ENCODE peak calls at places on chromosomes 6 and 20, in six cellular contexts. U is H9, K is IMR-90, V is neuronal stem cell, S is trophoblast cell, E is H1. T is an unnamed sample.

GRCh38 chr20:8481636-8482035 is 349.6 kb downstream of the PLCB1 start:
- DNase-seq in U (no peak), K (peak; percentile 54), V (no peak), S (no peak), E (no peak), T (no peak)

GRCh38 chr6:2179950-2180349 is 65.5 kb downstream of the GMDS start:
- DNase-seq in U (no peak), K (peak; percentile 29), V (no peak), S (peak; percentile 66), E (no peak), T (no peak)

GRCh38 chr20:57176842-57177241 is 89.6 kb downstream of the BMP7 start:
- DNase-seq in U (no peak), K (no peak), V (no peak), S (no peak), E (no peak), T (no peak)

GRCh38 chr20:50681359-50682064 is 9.8 kb downstream of the RIPOR3 start:
- DNase-seq in U (no peak), K (no peak), V (no peak), S (no peak), E (no peak), T (no peak)

GRCh38 chr6:125009578-125009977 is 47.3 kb downstream of the RNF217 start:
- DNase-seq in U (no peak), K (peak; percentile 62), V (no peak), S (peak; percentile 3), E (no peak), T (no peak)

GRCh38 chr20:19975436-19975799 is 41.7 kb upstream of the NAA20 start:
- DNase-seq in U (no peak), K (peak; percentile 54), V (no peak), S (no peak), E (no peak), T (no peak)

GRCh38 chr6:134529921-134530320 is 212.0 kb upstream of the SGK1 start:
- DNase-seq in U (no peak), K (peak; percentile 48), V (no peak), S (peak; percentile 86), E (no peak), T (no peak)

GRCh38 chr20:58131111-58131510 is 97.3 kb downstream of the ANKRD60 start:
- DNase-seq in U (peak; percentile 38), K (no peak), V (peak; percentile 17), S (no peak), E (no peak), T (peak; percentile 32)

GRCh38 chr6:147248859-147249258 is 44.6 kb downstream of the STXBP5 start:
- DNase-seq in U (peak; percentile 38), K (no peak), V (no peak), S (no peak), E (no peak), T (peak; percentile 63)

GRCh38 chr20:36855241-36855657 is 20.7 kb upstream of the TLDC2 start:
- DNase-seq in U (no peak), K (no peak), V (no peak), S (no peak), E (no peak), T (no peak)

GRCh38 chr6:149938571-149939462 is 3.0 kb upstream of the ULBP2 start:
- DNase-seq in U (no peak), K (no peak), V (no peak), S (peak; percentile 19), E (no peak), T (no peak)

GRCh38 chr20:36784900-36785299 is 11.3 kb upstream of the DSN1 start:
- DNase-seq in U (no peak), K (peak; percentile 39), V (no peak), S (no peak), E (no peak), T (no peak)

GRCh38 chr6:99151634-99152344 is 197.7 kb downstream of the FAXC start:
- DNase-seq in U (peak; percentile 78), K (peak; percentile 28), V (peak; percentile 42), S (peak; percentile 70), E (peak; percentile 33), T (peak; percentile 76)

GRCh38 chr6:119575721-119576120 is 226.2 kb upstream of the MAN1A1 start:
- DNase-seq in U (no peak), K (peak; percentile 52), V (no peak), S (no peak), E (no peak), T (no peak)

GRCh38 chr6:108145639-108146038 is 20.2 kb upstream of the NR2E1 start:
- DNase-seq in U (peak; percentile 30), K (no peak), V (no peak), S (no peak), E (no peak), T (no peak)

GRCh38 chr20:49981218-49982071 is 1.3 kb upstream of the SNAI1 start:
- DNase-seq in U (no peak), K (no peak), V (no peak), S (no peak), E (no peak), T (no peak)

GRCh38 chr6:56456785-56457184 is 185.9 kb downstream of the DST start:
- DNase-seq in U (no peak), K (no peak), V (no peak), S (no peak), E (no peak), T (no peak)

DNA sequence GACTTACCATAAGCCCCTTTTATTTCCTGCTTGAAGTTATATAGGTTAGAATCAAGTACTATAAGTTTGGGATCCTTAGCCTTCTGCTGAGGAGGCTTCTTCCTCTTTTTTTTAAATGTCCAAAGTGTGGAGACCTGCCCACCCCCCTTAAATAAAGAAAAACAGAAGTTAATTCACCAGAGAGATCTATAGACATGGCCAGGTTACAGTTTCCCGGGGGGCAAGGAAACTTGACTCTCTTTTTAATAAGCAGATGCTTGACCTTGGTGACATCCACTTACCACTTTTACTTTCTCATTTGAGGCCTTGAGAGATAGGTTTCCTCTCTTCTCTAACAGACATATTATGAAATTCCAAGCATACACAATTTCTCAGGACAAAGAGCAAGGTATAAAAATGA is 88.3 kb downstream of the BMP2 start:
- DNase-seq in U (no peak), K (no peak), V (no peak), S (no peak), E (no peak), T (no peak)
- H3K18ac ChIP-seq in U (no peak overlapping the region), K (no peak overlapping the region), V (no peak overlapping the region), S (no peak overlapping the region), E (no peak overlapping the region), T (no peak overlapping the region)

GRCh38 chr6:24720131-24720603 is 1.2 kb upstream of the C6orf62 start:
- DNase-seq in U (peak; percentile 30), K (peak; percentile 28), V (peak; percentile 32), S (peak; percentile 76), E (no peak), T (peak; percentile 61)
- H3K18ac ChIP-seq in U (peak overlapping the region; percentile 91), K (peak overlapping the region; percentile 86), V (peak overlapping the region; percentile 94), S (peak overlapping the region; percentile 99), E (peak overlapping the region; percentile 62), T (peak overlapping the region; percentile 94)

GRCh38 chr6:116450769-116451740 is 10.1 kb upstream of the CALHM6 start:
- DNase-seq in U (no peak), K (no peak), V (no peak), S (peak; percentile 92), E (no peak), T (no peak)
- H3K18ac ChIP-seq in U (no peak overlapping the region), K (peak overlapping the region; percentile 2), V (no peak overlapping the region), S (no peak overlapping the region), E (no peak overlapping the region), T (no peak overlapping the region)

DNA sequence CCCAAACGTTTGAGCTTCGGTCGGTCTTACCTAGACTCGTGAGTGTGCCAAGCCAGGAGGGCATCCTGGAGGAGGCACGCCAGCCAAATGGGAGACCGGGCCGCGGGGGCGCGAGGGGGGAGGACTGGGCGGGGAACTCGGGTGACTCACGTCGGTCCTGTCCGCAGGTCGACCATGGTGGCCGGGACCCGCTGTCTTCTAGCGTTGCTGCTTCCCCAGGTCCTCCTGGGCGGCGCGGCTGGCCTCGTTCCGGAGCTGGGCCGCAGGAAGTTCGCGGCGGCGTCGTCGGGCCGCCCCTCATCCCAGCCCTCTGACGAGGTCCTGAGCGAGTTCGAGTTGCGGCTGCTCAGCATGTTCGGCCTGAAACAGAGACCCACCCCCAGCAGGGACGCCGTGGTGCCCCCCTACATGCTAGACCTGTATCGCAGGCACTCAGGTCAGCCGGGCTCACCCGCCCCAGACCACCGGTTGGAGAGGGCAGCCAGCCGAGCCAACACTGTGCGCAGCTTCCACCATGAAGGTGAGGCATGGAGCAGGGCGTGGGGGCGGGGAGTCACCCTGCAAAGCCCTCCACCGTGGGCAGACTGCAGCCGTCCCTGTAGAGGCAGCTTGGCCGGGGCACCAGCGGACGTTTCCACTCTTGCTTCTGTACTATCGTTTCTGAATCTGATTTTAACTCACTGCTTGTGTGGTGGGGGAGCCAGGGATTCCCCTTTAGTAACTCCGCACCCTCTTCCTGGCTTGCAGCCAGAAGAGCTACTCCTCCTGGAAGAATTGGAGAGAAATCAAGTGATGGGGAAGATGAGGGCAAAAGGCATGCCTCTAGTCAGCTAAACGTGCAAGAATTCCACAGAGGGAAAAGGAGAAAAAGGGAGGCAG is 2.7 kb downstream of the BMP2 start:
- DNase-seq in U (peak; percentile 65), K (no peak), V (peak; percentile 42), S (no peak), E (no peak), T (peak; percentile 82)
- H3K18ac ChIP-seq in U (no peak overlapping the region), K (no peak overlapping the region), V (peak overlapping the region; percentile 94), S (no peak overlapping the region), E (peak overlapping the region; percentile 24), T (peak overlapping the region; percentile 25)

DNA sequence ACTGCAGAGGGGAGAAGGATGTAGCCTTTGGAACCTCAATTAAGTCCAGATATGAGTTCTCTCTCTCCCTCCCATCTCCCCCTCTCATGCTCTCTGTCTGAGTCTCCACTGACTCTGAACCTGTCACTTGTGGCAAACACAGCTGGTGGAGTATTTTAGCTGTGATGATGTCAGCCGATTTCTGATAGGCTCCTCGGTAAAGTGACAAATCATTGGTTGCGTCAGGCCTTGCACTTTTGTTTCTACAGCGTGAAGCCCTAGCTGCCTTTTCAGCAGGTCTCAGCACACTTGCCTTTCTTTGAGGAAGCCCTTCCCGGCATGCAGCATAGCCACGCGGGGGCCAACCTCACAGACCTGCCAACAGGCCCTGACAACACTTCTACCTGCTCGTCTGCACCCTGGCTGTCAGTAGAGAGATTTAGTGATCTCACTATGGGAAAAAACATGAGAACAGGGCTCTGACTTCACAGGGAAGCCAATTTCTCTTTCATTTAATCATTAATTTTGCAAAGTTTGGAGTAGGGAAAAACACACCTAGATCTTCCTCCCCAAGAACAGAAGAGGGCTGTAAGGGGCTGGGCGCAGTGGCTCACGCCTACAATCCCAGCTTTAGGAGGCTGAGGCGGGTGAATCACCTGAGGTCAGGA is 84.4 kb downstream of the GMPR start:
- DNase-seq in U (peak; percentile 59), K (peak; percentile 99), V (no peak), S (peak; percentile 53), E (no peak), T (peak; percentile 87)
- H3K18ac ChIP-seq in U (no peak overlapping the region), K (no peak overlapping the region), V (no peak overlapping the region), S (no peak overlapping the region), E (no peak overlapping the region), T (no peak overlapping the region)

DNA sequence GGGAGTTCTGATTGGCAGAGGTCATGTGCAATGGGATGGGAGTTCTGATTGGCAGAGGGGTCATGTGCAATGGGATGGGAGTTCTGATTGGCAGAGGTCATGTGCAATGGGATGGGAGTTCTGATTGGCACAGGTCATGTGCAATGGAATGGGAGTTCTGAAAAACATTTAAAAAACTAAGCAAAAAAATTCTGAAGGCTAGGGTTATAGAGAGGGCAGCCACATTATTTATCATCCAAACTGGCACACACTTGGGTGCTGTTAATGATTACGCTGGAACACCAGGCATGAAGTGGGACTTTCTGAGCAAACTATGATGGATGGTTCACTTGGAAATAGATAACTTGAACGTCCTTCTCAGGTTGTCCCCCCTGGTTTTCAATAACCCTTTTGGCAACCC is 187.9 kb upstream of the FOXQ1 start:
- DNase-seq in U (no peak), K (no peak), V (no peak), S (no peak), E (no peak), T (no peak)
- H3K18ac ChIP-seq in U (no peak overlapping the region), K (no peak overlapping the region), V (no peak overlapping the region), S (no peak overlapping the region), E (no peak overlapping the region), T (no peak overlapping the region)

GRCh38 chr6:37738216-37738615 is 40.5 kb upstream of the MDGA1 start:
- DNase-seq in U (no peak), K (no peak), V (no peak), S (no peak), E (no peak), T (no peak)
- H3K18ac ChIP-seq in U (no peak overlapping the region), K (no peak overlapping the region), V (no peak overlapping the region), S (no peak overlapping the region), E (no peak overlapping the region), T (no peak overlapping the region)

T was measured in mesendoderm.